ENCODE peak calls at places on chromosomes 11 and 22, in eight cellular contexts. R is AG04450, N is brain microvascular endothelial cell, J is foreskin keratinocyte, F is HepG2, G is stomach, P is tibial nerve, S is Peyer's patch. I is an unnamed sample.

GRCh38 chr11:100562102-100562501 is 125.0 kb upstream of the ARHGAP42 start:
- DNase-seq in R (peak; percentile 66), N (peak; percentile 87), J (peak; percentile 80), F (no peak), G (no peak), P (no peak), S (no peak), I (peak; percentile 79)

GRCh38 chr11:27420722-27421572 is 51.6 kb downstream of the LGR4 start:
- DNase-seq in R (no peak), N (no peak), J (peak; percentile 53), F (no peak), G (no peak), P (no peak), S (no peak), I (no peak)

GRCh38 chr22:50627452-50627913 is 469 bp downstream of the ARSA start:
- DNase-seq in R (no peak), N (no peak), J (no peak), F (peak; percentile 15), G (peak; percentile 28), P (no peak), S (no peak), I (no peak)

GRCh38 chr11:96235725-96236124 is 107.3 kb downstream of the MAML2 start:
- DNase-seq in R (no peak), N (no peak), J (no peak), F (no peak), G (no peak), P (no peak), S (no peak), I (no peak)

GRCh38 chr11:76219243-76219642 is 12.9 kb upstream of the WNT11 start:
- DNase-seq in R (no peak), N (no peak), J (no peak), F (no peak), G (no peak), P (no peak), S (no peak), I (no peak)

GRCh38 chr11:79007811-79008294 is 433.0 kb downstream of the TENM4 start:
- DNase-seq in R (no peak), N (no peak), J (no peak), F (no peak), G (no peak), P (no peak), S (no peak), I (no peak)

GRCh38 chr11:57491371-57492061 is 24.0 kb downstream of the SLC43A1 start:
- DNase-seq in R (no peak), N (peak; percentile 6), J (no peak), F (peak; percentile 38), G (peak; percentile 50), P (no peak), S (no peak), I (no peak)

GRCh38 chr22:29030618-29031235 is 30.9 kb downstream of the C22orf31 start:
- DNase-seq in R (no peak), N (peak; percentile 59), J (peak; percentile 55), F (peak; percentile 93), G (peak; percentile 93), P (peak; percentile 74), S (no peak), I (peak; percentile 72)

GRCh38 chr11:11036185-11037161 is 178.6 kb upstream of the ZBED5 start:
- DNase-seq in R (no peak), N (peak; percentile 13), J (peak; percentile 82), F (peak; percentile 64), G (no peak), P (peak; percentile 35), S (no peak), I (peak; percentile 43)

GRCh38 chr22:24423519-24424000 is 3.8 kb upstream of the ADORA2A start:
- DNase-seq in R (no peak), N (no peak), J (no peak), F (no peak), G (peak; percentile 73), P (no peak), S (peak; percentile 55), I (no peak)

GRCh38 chr22:45235101-45235777 is 5.5 kb downstream of the KIAA0930 start:
- DNase-seq in R (no peak), N (no peak), J (no peak), F (no peak), G (peak; percentile 56), P (no peak), S (peak; percentile 77), I (no peak)

GRCh38 chr11:62082292-62082657 is 41.5 kb upstream of the INCENP start:
- DNase-seq in R (no peak), N (no peak), J (no peak), F (no peak), G (no peak), P (no peak), S (no peak), I (no peak)

GRCh38 chr11:131689049-131689925 is 318.9 kb downstream of the NTM start:
- DNase-seq in R (no peak), N (no peak), J (no peak), F (no peak), G (no peak), P (no peak), S (no peak), I (no peak)

GRCh38 chr22:41576877-41577276 is 12.8 kb downstream of the PMM1 start:
- DNase-seq in R (no peak), N (peak; percentile 41), J (peak; percentile 48), F (peak; percentile 82), G (peak; percentile 60), P (no peak), S (no peak), I (no peak)

GRCh38 chr22:28299760-28300159 is 379.9 kb downstream of the TTC28 start:
- DNase-seq in R (no peak), N (no peak), J (no peak), F (no peak), G (no peak), P (no peak), S (no peak), I (no peak)

GRCh38 chr22:50481440-50482106 is at the start of gene ADM2:
- DNase-seq in R (no peak), N (no peak), J (no peak), F (peak; percentile 24), G (peak; percentile 62), P (no peak), S (peak; percentile 61), I (no peak)

GRCh38 chr11:118958577-118958976 is 2.5 kb downstream of the UPK2 start:
- DNase-seq in R (no peak), N (no peak), J (no peak), F (no peak), G (no peak), P (no peak), S (no peak), I (no peak)

GRCh38 chr11:73330569-73331093 is 22.6 kb downstream of the ARHGEF17 start:
- DNase-seq in R (no peak), N (peak; percentile 33), J (no peak), F (peak; percentile 48), G (no peak), P (no peak), S (no peak), I (no peak)

GRCh38 chr11:127627629-127628462 is 627.3 kb upstream of the KIRREL3 start:
- DNase-seq in R (no peak), N (no peak), J (peak; percentile 2), F (no peak), G (no peak), P (no peak), S (no peak), I (peak; percentile 21)

GRCh38 chr22:45229181-45229580 is 11.5 kb downstream of the KIAA0930 start:
- DNase-seq in R (no peak), N (no peak), J (no peak), F (no peak), G (no peak), P (no peak), S (no peak), I (no peak)

GRCh38 chr11:68535098-68535497 is 74.5 kb downstream of the PPP6R3 start:
- DNase-seq in R (no peak), N (no peak), J (no peak), F (no peak), G (no peak), P (no peak), S (no peak), I (no peak)

GRCh38 chr22:38518620-38519019 is 12.5 kb upstream of the DDX17 start:
- DNase-seq in R (no peak), N (no peak), J (no peak), F (no peak), G (no peak), P (no peak), S (no peak), I (no peak)
- TF ChIP-seq CTCF in R (no peak), N (no peak), J (no peak), F (no peak), G (no peak), P (no peak), S (no peak), I (no peak)

GRCh38 chr11:44361883-44362282 is 51.9 kb upstream of the ALX4 start:
- DNase-seq in R (no peak), N (no peak), J (no peak), F (no peak), G (no peak), P (peak; percentile 9), S (no peak), I (no peak)

GRCh38 chr11:44356351-44356750 is 46.4 kb upstream of the ALX4 start:
- DNase-seq in R (no peak), N (no peak), J (no peak), F (no peak), G (no peak), P (no peak), S (no peak), I (no peak)

GRCh38 chr11:44363116-44363515 is 53.2 kb upstream of the ALX4 start:
- DNase-seq in R (no peak), N (no peak), J (no peak), F (no peak), G (no peak), P (no peak), S (no peak), I (no peak)

GRCh38 chr11:44358713-44359112 is 48.8 kb upstream of the ALX4 start:
- DNase-seq in R (no peak), N (no peak), J (no peak), F (no peak), G (no peak), P (no peak), S (no peak), I (no peak)

GRCh38 chr11:44357734-44358133 is 47.8 kb upstream of the ALX4 start:
- DNase-seq in R (no peak), N (no peak), J (peak; percentile 40), F (no peak), G (no peak), P (no peak), S (no peak), I (no peak)
- H3K27me3 ChIP-seq in R (peaks cover 42% of the 10 kb centered on the region), N (peaks cover 30% of the 10 kb centered on the region), J (peaks cover 26% of the 10 kb centered on the region), F (peaks cover 54% of the 10 kb centered on the region), G (peaks cover 40% of the 10 kb centered on the region), P (peaks cover 11% of the 10 kb centered on the region), S (no peaks in the 10 kb centered on the region), I (peaks cover 4% of the 10 kb centered on the region)

GRCh38 chr11:4095509-4096230 is 1.1 kb downstream of the RRM1 start:
- DNase-seq in R (no peak), N (peak; percentile 53), J (peak; percentile 76), F (peak; percentile 44), G (no peak), P (no peak), S (no peak), I (peak; percentile 31)
- TF ChIP-seq CTCF in R (no peak), N (no peak), J (peak; percentile 17), F (no peak), G (no peak), P (no peak), S (no peak), I (no peak)

GRCh38 chr11:126101241-126101929 is 38.7 kb upstream of the CDON start:
- DNase-seq in R (no peak), N (no peak), J (no peak), F (no peak), G (no peak), P (no peak), S (no peak), I (no peak)
- H3K27me3 ChIP-seq in R (peaks cover 62% of the 10 kb centered on the region), N (no peaks in the 10 kb centered on the region), J (peaks cover 3% of the 10 kb centered on the region), F (peaks cover 6% of the 10 kb centered on the region), G (no peaks in the 10 kb centered on the region), P (no peaks in the 10 kb centered on the region), S (no peaks in the 10 kb centered on the region), I (peaks cover 10% of the 10 kb centered on the region)

I was measured in kidney epithelial cell.